ENCODE peak calls at places on chromosomes 2 and 18, in seven cellular contexts. G is adipocyte; J is CD4-positive, CD25-positive, alpha-beta regulatory T cell; S is Peyer's patch; D is SK-N-SH; N is tibial artery; B is GM23248. Y is an unnamed sample. For H3K36me3 and H3K9me3, the result is how much of the 10 kb centered on the place peaks cover.

GRCh38 chr2:36756438-36756837 is 59.9 kb downstream of the VIT start:
- DNase-seq in G (no peak), N (no peak), B (no peak), D (no peak), S (no peak), J (no peak), Y (no peak)

GRCh38 chr18:77320960-77321559 is 71.4 kb downstream of the GALR1 start:
- DNase-seq in D (no peak), S (no peak), J (no peak), G (no peak), B (no peak), N (no peak), Y (no peak)

GRCh38 chr2:46601328-46601963 is 122.1 kb downstream of the TMEM247 start:
- DNase-seq in G (peak), D (peak), N (no peak), J (peak), S (no peak), B (peak), Y (no peak)

GRCh38 chr2:81078102-81078501 is 773.5 kb upstream of the LRRTM1 start:
- DNase-seq in G (no peak), B (no peak), S (no peak), N (no peak), J (no peak), D (no peak), Y (no peak)

GRCh38 chr2:191582355-191582754 is 95.6 kb upstream of the NABP1 start:
- DNase-seq in S (no peak), N (no peak), G (peak), D (no peak), B (peak), J (no peak), Y (peak)

GRCh38 chr2:240191001-240191400 is 50.5 kb upstream of the OTOS start:
- DNase-seq in G (no peak), D (no peak), S (no peak), N (no peak), J (no peak), B (no peak), Y (no peak)

GRCh38 chr18:3368193-3368592 is 81.8 kb upstream of the TGIF1 start:
- DNase-seq in N (no peak), B (peak), J (no peak), G (peak), S (no peak), D (no peak), Y (peak)

GRCh38 chr18:76621782-76622495 is 126.9 kb upstream of the ZNF516 start:
- DNase-seq in S (no peak), B (peak), G (peak), D (no peak), J (no peak), N (peak), Y (no peak)

GRCh38 chr2:230601510-230601909 is 111.1 kb upstream of the CAB39 start:
- DNase-seq in S (no peak), G (no peak), J (peak), N (no peak), B (no peak), D (no peak), Y (no peak)

GRCh38 chr2:12556762-12557161 is 160.0 kb upstream of the TRIB2 start:
- DNase-seq in B (peak), S (no peak), J (peak), G (peak), N (no peak), D (no peak), Y (no peak)

GRCh38 chr2:238239552-238239871 is 326 bp downstream of the HES6 start:
- DNase-seq in G (peak), N (no peak), S (peak), J (peak), D (no peak), B (peak), Y (peak)

GRCh38 chr2:127695491-127696472 is 5.5 kb upstream of the SFT2D3 start:
- DNase-seq in G (peak), S (peak), D (peak), N (peak), J (peak), B (peak), Y (peak)

GRCh38 chr2:95353613-95354468 is 48.7 kb upstream of the FAHD2A start:
- DNase-seq in S (peak), B (no peak), D (no peak), J (no peak), N (peak), G (no peak), Y (no peak)

GRCh38 chr18:79644006-79644665 is 35.5 kb upstream of the CTDP1 start:
- DNase-seq in D (peak), N (peak), B (peak), G (peak), J (peak), S (peak), Y (peak)

GRCh38 chr2:41926614-41927580 is 120.9 kb upstream of the PKDCC start:
- DNase-seq in S (peak), B (peak), N (peak), D (no peak), J (no peak), G (no peak), Y (peak)

GRCh38 chr2:233835230-233836186 is 18.8 kb downstream of the HJURP start:
- DNase-seq in B (no peak), N (no peak), G (no peak), S (peak), D (no peak), J (no peak), Y (no peak)

GRCh38 chr18:49564435-49564834 is 2.6 kb downstream of the LIPG start:
- DNase-seq in J (no peak), N (no peak), B (no peak), G (no peak), D (no peak), S (no peak), Y (no peak)

GRCh38 chr18:49563130-49563540 is 1.3 kb downstream of the LIPG start:
- DNase-seq in B (peak), G (no peak), S (no peak), D (no peak), N (no peak), J (no peak), Y (no peak)

GRCh38 chr18:49565101-49565500 is 3.2 kb downstream of the LIPG start:
- DNase-seq in J (no peak), S (no peak), B (no peak), G (no peak), D (no peak), N (no peak), Y (no peak)

GRCh38 chr18:49562481-49563129 is 748 bp downstream of the LIPG start:
- DNase-seq in B (peak), S (no peak), N (no peak), J (no peak), G (no peak), D (no peak), Y (no peak)

DNA sequence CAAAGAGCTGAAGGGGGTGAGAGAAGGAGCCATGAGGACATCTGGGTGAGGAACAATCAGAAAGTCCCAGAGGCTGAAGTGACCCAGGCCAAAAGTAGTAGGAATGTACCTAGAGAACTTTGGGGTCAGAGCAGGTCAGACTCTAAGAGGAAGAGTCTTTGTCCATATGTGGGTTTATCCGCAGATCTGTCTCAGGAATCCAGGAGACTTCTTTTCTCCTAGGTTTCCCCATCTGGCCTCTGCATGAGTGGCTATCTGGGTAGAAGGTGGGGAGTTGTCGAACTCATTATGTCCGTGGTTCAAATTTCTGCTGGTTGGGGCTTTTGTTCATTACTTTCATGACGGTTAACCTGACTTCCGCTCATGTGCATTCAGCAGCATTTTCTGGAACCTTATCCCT is 1.8 kb downstream of the LIPG start:
- DNase-seq in D (no peak), J (no peak), N (no peak), G (no peak), B (no peak), S (no peak), Y (no peak)
- H3K4me3 ChIP-seq in D (peak), J (no peak), N (no peak), G (no peak), B (no peak), S (no peak), Y (no peak)

GRCh38 chr18:9216459-9216858 is 79.9 kb downstream of the ANKRD12 start:
- DNase-seq in J (no peak), D (no peak), G (no peak), B (no peak), N (no peak), S (no peak), Y (no peak)
- H3K36me3 ChIP-seq in J (half or more), D (half or more), G (half or more), B (half or more), N (under half), S (under half), Y (under half)

GRCh38 chr18:44464401-44465185 is 216.1 kb upstream of the SETBP1 start:
- DNase-seq in D (no peak), J (no peak), B (peak), G (peak), N (no peak), S (no peak), Y (no peak)
- H3K9me3 ChIP-seq in D (under half), J (under half), B (under half), G (under half), N (under half), S (under half), Y (under half)

GRCh38 chr2:28360066-28360741 is 32.5 kb upstream of the FOSL2 start:
- DNase-seq in J (no peak), B (no peak), N (no peak), D (no peak), G (no peak), S (no peak), Y (no peak)
- H3K4me3 ChIP-seq in J (no peak), B (no peak), N (no peak), D (no peak), G (no peak), S (no peak), Y (no peak)

GRCh38 chr2:174224665-174225288 is 23.6 kb downstream of the OLA1 start:
- DNase-seq in G (no peak), D (no peak), B (no peak), N (no peak), J (no peak), S (no peak), Y (no peak)
- H3K36me3 ChIP-seq in G (under half), D (half or more), B (under half), N (under half), J (under half), S (under half), Y (half or more)

DNA sequence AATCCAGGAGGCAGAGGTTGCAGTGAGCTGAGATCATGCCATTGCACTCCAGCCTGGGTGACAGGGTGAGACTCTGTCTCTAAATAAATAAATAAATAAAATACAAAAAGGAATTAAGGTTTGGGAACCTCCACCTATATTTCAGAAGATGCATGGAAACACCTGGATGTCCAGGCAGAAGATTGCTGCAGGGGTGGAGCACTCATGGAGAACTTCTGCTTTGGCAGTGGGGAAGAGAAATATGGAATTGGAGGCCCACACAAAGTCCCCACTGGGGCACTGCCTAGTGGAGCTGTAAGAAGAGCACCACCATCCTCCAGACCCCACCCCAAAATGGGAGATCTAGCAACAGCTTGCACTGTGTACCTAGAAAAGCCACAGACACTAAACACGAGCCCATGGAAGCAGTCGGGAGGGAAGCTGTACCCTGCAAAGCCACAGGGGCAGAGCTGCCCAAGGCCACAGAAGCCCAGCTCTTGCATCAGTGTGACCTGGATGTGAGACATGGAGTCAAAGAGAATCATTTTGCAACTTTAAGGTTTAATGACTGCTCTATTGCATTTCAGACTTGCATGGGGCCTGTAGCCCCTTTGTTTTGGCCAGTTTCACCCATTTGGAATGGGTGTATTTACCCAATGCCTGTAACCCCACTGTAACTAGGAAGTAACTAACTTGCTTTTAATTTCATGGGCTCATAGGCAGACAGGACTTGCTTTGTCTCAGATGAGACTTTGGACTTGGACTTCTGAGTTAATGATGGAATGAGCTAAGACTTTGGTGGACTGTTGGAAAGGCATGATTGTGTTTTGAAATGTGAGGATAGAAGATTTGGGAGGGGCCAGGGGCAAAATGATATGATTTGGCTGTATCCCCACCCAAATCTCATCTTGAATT is 265.3 kb downstream of the ZEB2 start:
- DNase-seq in N (no peak), G (no peak), B (no peak), J (no peak), D (no peak), S (no peak), Y (no peak)
- H3K9me3 ChIP-seq in N (under half), G (under half), B (under half), J (under half), D (under half), S (under half), Y (under half)

GRCh38 chr2:216606551-216607527 is 26.4 kb upstream of the IGFBP2 start:
- DNase-seq in N (no peak), D (no peak), G (no peak), S (no peak), J (peak), B (no peak), Y (no peak)
- H3K4me3 ChIP-seq in N (no peak), D (no peak), G (no peak), S (no peak), J (no peak), B (no peak), Y (no peak)

GRCh38 chr2:189466656-189467055 is 25.4 kb downstream of the WDR75 start:
- DNase-seq in G (peak), D (peak), B (peak), S (no peak), J (peak), N (no peak), Y (no peak)
- H3K36me3 ChIP-seq in G (half or more), D (half or more), B (half or more), S (under half), J (half or more), N (half or more), Y (half or more)

DNA sequence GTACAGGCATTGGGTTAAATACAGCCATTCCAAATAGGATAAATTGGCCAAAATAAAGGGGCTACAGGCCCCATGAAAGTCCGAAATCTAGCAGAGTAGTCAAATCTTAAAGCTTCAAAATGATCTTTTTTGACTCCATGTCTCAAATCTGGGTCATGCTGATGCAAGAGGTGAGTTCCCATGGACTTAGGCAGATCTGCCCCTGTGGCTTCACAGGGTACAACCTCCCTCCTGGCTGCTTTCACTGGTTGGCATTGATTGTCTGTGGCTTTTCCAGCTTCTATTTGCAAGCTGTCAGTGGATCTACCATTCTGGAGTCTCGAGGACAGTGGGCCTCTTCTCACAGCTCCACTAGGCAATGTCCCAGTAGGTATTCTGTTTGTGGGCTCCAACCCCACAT is 56.1 kb downstream of the CCDC141 start:
- DNase-seq in D (no peak), J (no peak), N (no peak), G (no peak), B (no peak), S (no peak), Y (no peak)
- H3K9me3 ChIP-seq in D (under half), J (under half), N (under half), G (under half), B (under half), S (under half), Y (under half)

GRCh38 chr2:68388772-68389171 is 23.7 kb downstream of the PLEK start:
- DNase-seq in N (no peak), G (no peak), S (no peak), D (no peak), B (no peak), J (no peak), Y (no peak)

GRCh38 chr2:68390114-68390513 is 25.0 kb downstream of the PLEK start:
- DNase-seq in D (no peak), G (no peak), S (no peak), J (no peak), N (no peak), B (no peak), Y (no peak)

GRCh38 chr2:68390600-68390999 is 25.5 kb downstream of the PLEK start:
- DNase-seq in N (no peak), G (no peak), D (no peak), J (no peak), S (no peak), B (no peak), Y (no peak)

GRCh38 chr2:68391869-68392268 is 26.8 kb downstream of the PLEK start:
- DNase-seq in G (no peak), J (no peak), B (no peak), S (no peak), D (no peak), N (no peak), Y (no peak)

DNA sequence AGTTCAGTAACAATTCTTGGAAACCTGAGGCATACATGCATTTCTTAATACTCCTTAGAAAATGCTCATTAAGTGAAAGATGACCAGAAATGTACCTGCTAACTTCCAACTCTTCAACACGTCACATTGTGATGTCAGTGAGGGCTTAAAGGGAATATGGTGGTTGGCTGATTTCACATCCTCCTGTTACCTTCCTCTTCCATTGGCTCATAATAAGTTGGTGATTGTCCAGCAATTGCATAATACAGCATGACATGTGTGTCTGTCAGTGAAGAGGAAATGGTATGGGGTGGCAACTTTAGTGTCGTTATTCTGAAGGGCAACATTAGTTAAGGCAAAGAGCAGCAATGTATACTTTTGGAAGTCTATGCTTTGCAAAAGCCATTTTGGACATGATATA is 26.0 kb downstream of the PLEK start:
- DNase-seq in S (no peak), N (no peak), J (no peak), G (no peak), D (no peak), B (no peak), Y (no peak)
- H3K4me3 ChIP-seq in S (no peak), N (no peak), J (peak), G (no peak), D (no peak), B (no peak), Y (no peak)

Y was measured in MG63.